ENCODE peak calls at places on chromosome 3, in eight cellular contexts. D is lung, F is RWPE2, G is HCT116, S is testis, V is ovary, H is PC-3, J is MM.1S. E is an unnamed sample. For H3K4me1, the result is how much of the 10 kb centered on the place peaks cover.

GRCh38 chr3:79002465-79003372 is 765.1 kb downstream of the ROBO1 start:
- DNase-seq in D (no peak), F (no peak), G (no peak), S (no peak), V (no peak), H (no peak), J (no peak), E (no peak)

GRCh38 chr3:10339376-10339955 is 18.6 kb upstream of the SEC13 start:
- DNase-seq in D (no peak), F (no peak), G (no peak), S (no peak), V (no peak), H (no peak), J (no peak), E (no peak)

GRCh38 chr3:16668776-16669545 is 63.7 kb upstream of the DAZL start:
- DNase-seq in D (no peak), F (no peak), G (no peak), S (no peak), V (no peak), H (no peak), J (no peak), E (peak)

GRCh38 chr3:101574388-101575156 is 592 bp downstream of the PCNP start:
- DNase-seq in D (peak), F (no peak), G (no peak), S (peak), V (peak), H (peak), J (peak), E (peak)

GRCh38 chr3:111967071-111967470 is 11.8 kb upstream of the ABHD10 start:
- DNase-seq in D (no peak), F (no peak), G (no peak), S (no peak), V (no peak), H (no peak), J (no peak), E (no peak)

GRCh38 chr3:188439080-188439479 is 285.1 kb downstream of the LPP start:
- DNase-seq in D (no peak), F (no peak), G (no peak), S (no peak), V (no peak), H (no peak), J (no peak), E (no peak)

GRCh38 chr3:63047068-63047467 is 171.9 kb upstream of the CADPS start:
- DNase-seq in D (no peak), F (no peak), G (no peak), S (no peak), V (no peak), H (no peak), J (no peak), E (no peak)

GRCh38 chr3:12444582-12445468 is 39.5 kb upstream of the TSEN2 start:
- DNase-seq in D (no peak), F (peak), G (peak), S (no peak), V (no peak), H (peak), J (no peak), E (no peak)

GRCh38 chr3:25473246-25473645 is 45.2 kb downstream of the RARB start:
- DNase-seq in D (no peak), F (no peak), G (no peak), S (no peak), V (no peak), H (no peak), J (no peak), E (peak)

GRCh38 chr3:168002786-168003368 is 92.8 kb downstream of the GOLIM4 start:
- DNase-seq in D (no peak), F (peak), G (no peak), S (no peak), V (no peak), H (peak), J (no peak), E (peak)

GRCh38 chr3:159852821-159853505 is 135.7 kb upstream of the IL12A start:
- DNase-seq in D (peak), F (peak), G (no peak), S (no peak), V (peak), H (peak), J (peak), E (peak)

GRCh38 chr3:100740207-100740606 is 30.9 kb downstream of the TFG start:
- DNase-seq in D (no peak), F (no peak), G (no peak), S (no peak), V (no peak), H (no peak), J (no peak), E (no peak)

GRCh38 chr3:173938159-173938558 is 540.6 kb downstream of the NLGN1 start:
- DNase-seq in D (no peak), F (no peak), G (no peak), S (no peak), V (no peak), H (peak), J (no peak), E (no peak)

GRCh38 chr3:5298453-5298852 is 110.9 kb downstream of the EDEM1 start:
- DNase-seq in D (no peak), F (no peak), G (no peak), S (no peak), V (no peak), H (peak), J (peak), E (no peak)

GRCh38 chr3:182451871-182452270 is 341.4 kb upstream of the ATP11B start:
- DNase-seq in D (no peak), F (no peak), G (no peak), S (no peak), V (no peak), H (no peak), J (no peak), E (no peak)

GRCh38 chr3:126679831-126680677 is 24.0 kb upstream of the CHCHD6 start:
- DNase-seq in D (no peak), F (no peak), G (no peak), S (no peak), V (no peak), H (no peak), J (no peak), E (no peak)

GRCh38 chr3:142027713-142028112 is 121.6 kb downstream of the TFDP2 start:
- DNase-seq in D (no peak), F (no peak), G (no peak), S (peak), V (no peak), H (peak), J (peak), E (peak)

GRCh38 chr3:66812126-66812525 is 186.0 kb upstream of the KBTBD8 start:
- DNase-seq in D (no peak), F (no peak), G (no peak), S (no peak), V (no peak), H (no peak), J (peak), E (peak)

GRCh38 chr3:123297627-123297899 is 95.8 kb downstream of the SEC22A start:
- DNase-seq in D (no peak), F (no peak), G (no peak), S (no peak), V (no peak), H (peak), J (no peak), E (peak)

GRCh38 chr3:82157952-82158351 is 396.5 kb upstream of the GBE1 start:
- DNase-seq in D (no peak), F (peak), G (peak), S (no peak), V (no peak), H (peak), J (no peak), E (no peak)

GRCh38 chr3:173958805-173959204 is 561.3 kb downstream of the NLGN1 start:
- DNase-seq in D (no peak), F (peak), G (no peak), S (no peak), V (no peak), H (no peak), J (no peak), E (no peak)

GRCh38 chr3:42228796-42229195 is 37.2 kb downstream of the CCK start:
- DNase-seq in D (no peak), F (no peak), G (no peak), S (no peak), V (no peak), H (peak), J (no peak), E (no peak)

GRCh38 chr3:152362086-152362485 is 93.4 kb downstream of the MBNL1 start:
- DNase-seq in D (no peak), F (no peak), G (no peak), S (no peak), V (no peak), H (no peak), J (no peak), E (no peak)

GRCh38 chr3:25043181-25043580 is 384.9 kb upstream of the RARB start:
- DNase-seq in D (no peak), F (no peak), G (no peak), S (no peak), V (no peak), H (no peak), J (no peak), E (no peak)

GRCh38 chr3:70990723-70991122 is 592.8 kb downstream of the FOXP1 start:
- DNase-seq in D (no peak), F (no peak), G (no peak), S (no peak), V (no peak), H (no peak), J (no peak), E (no peak)

GRCh38 chr3:12629560-12629959 is 34.4 kb downstream of the RAF1 start:
- DNase-seq in D (no peak), F (no peak), G (no peak), S (no peak), V (no peak), H (peak), J (no peak), E (no peak)

GRCh38 chr3:178436773-178437172 is 99.5 kb upstream of the KCNMB2 start:
- DNase-seq in D (no peak), F (no peak), G (peak), S (no peak), V (no peak), H (peak), J (peak), E (no peak)

GRCh38 chr3:47362704-47363103 is 18.1 kb upstream of the PTPN23 start:
- DNase-seq in D (no peak), F (no peak), G (no peak), S (no peak), V (no peak), H (no peak), J (no peak), E (peak)

GRCh38 chr3:160150525-160150924 is 74.7 kb upstream of the C3orf80 start:
- DNase-seq in D (no peak), F (no peak), G (no peak), S (no peak), V (no peak), H (peak), J (no peak), E (no peak)

GRCh38 chr3:112699436-112699978 is 58.6 kb upstream of the CCDC80 start:
- DNase-seq in D (no peak), F (no peak), G (peak), S (no peak), V (no peak), H (peak), J (no peak), E (peak)

GRCh38 chr3:17605032-17605431 is 137.4 kb downstream of the TBC1D5 start:
- DNase-seq in D (no peak), F (no peak), G (peak), S (no peak), V (no peak), H (peak), J (no peak), E (peak)

GRCh38 chr3:43353393-43353792 is 67.1 kb downstream of the SNRK start:
- DNase-seq in D (no peak), F (no peak), G (no peak), S (no peak), V (no peak), H (no peak), J (no peak), E (no peak)

GRCh38 chr3:150128126-150128525 is 157.4 kb upstream of the PFN2 start:
- DNase-seq in D (no peak), F (no peak), G (no peak), S (no peak), V (no peak), H (no peak), J (no peak), E (no peak)
- H3K4me3 ChIP-seq in D (no peak), F (no peak), G (no peak), S (no peak), V (no peak), H (no peak), J (no peak), E (no peak)

GRCh38 chr3:191353022-191353777 is 22.9 kb upstream of the UTS2B start:
- DNase-seq in D (no peak), F (no peak), G (no peak), S (no peak), V (no peak), H (no peak), J (no peak), E (peak)
- H3K4me1 ChIP-seq in D (under half), F (half or more), G (half or more), S (under half), V (under half), H (half or more), J (under half), E (under half)

GRCh38 chr3:50260942-50261441 is 8.0 kb upstream of the SEMA3B start:
- DNase-seq in D (no peak), F (no peak), G (no peak), S (no peak), V (peak), H (no peak), J (no peak), E (peak)

GRCh38 chr3:50259432-50260026 is 9.4 kb upstream of the SEMA3B start:
- DNase-seq in D (no peak), F (no peak), G (no peak), S (no peak), V (no peak), H (no peak), J (no peak), E (peak)

GRCh38 chr3:50262778-50263177 is 6.2 kb upstream of the SEMA3B start:
- DNase-seq in D (no peak), F (no peak), G (no peak), S (no peak), V (peak), H (no peak), J (no peak), E (no peak)

GRCh38 chr3:50260027-50260941 is 8.7 kb upstream of the SEMA3B start:
- DNase-seq in D (peak), F (no peak), G (no peak), S (peak), V (peak), H (peak), J (peak), E (peak)

GRCh38 chr3:50261505-50261904 is 7.4 kb upstream of the SEMA3B start:
- DNase-seq in D (no peak), F (no peak), G (no peak), S (no peak), V (peak), H (no peak), J (no peak), E (no peak)
- H3K27ac ChIP-seq in D (peak), F (peak), G (peak), S (peak), V (peak), H (no peak), J (no peak), E (peak)

GRCh38 chr3:30260747-30261146 is 345.7 kb upstream of the TGFBR2 start:
- DNase-seq in D (no peak), F (no peak), G (no peak), S (no peak), V (no peak), H (peak), J (no peak), E (no peak)

GRCh38 chr3:30256474-30256873 is 349.9 kb upstream of the TGFBR2 start:
- DNase-seq in D (no peak), F (no peak), G (no peak), S (no peak), V (no peak), H (no peak), J (no peak), E (no peak)

GRCh38 chr3:30263238-30263920 is 343.0 kb upstream of the TGFBR2 start:
- DNase-seq in D (no peak), F (no peak), G (no peak), S (no peak), V (no peak), H (peak), J (no peak), E (no peak)

GRCh38 chr3:30259730-30260129 is 346.7 kb upstream of the TGFBR2 start:
- DNase-seq in D (no peak), F (no peak), G (no peak), S (no peak), V (no peak), H (no peak), J (no peak), E (no peak)

GRCh38 chr3:30258426-30259392 is 347.7 kb upstream of the TGFBR2 start:
- DNase-seq in D (no peak), F (no peak), G (no peak), S (no peak), V (no peak), H (peak), J (no peak), E (no peak)
- H3K4me3 ChIP-seq in D (no peak), F (no peak), G (no peak), S (no peak), V (no peak), H (no peak), J (no peak), E (no peak)

DNA sequence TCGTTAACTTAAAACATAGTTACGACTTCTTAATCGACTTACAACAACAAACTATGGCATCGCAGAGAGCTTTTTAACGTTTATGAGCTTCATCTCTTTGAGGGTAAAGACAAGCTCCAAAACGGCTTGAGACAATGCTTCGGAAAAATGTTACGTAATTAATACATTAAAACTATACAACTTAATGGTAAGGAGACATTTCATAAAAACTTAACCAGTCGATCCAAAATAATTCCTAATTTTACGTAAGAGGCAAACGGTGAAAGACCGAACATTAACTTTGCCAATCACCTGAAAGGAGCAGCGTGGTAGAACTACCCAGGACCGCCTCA is 1.1 kb downstream of the NAA50 start:
- DNase-seq in D (no peak), F (no peak), G (no peak), S (no peak), V (no peak), H (no peak), J (no peak), E (no peak)
- H3K4me1 ChIP-seq in D (under half), F (under half), G (under half), S (under half), V (under half), H (under half), J (under half), E (under half)

GRCh38 chr3:195159819-195160175 is 111.2 kb downstream of the XXYLT1 start:
- DNase-seq in D (no peak), F (no peak), G (no peak), S (no peak), V (no peak), H (peak), J (no peak), E (peak)

GRCh38 chr3:195160257-195160898 is 110.6 kb downstream of the XXYLT1 start:
- DNase-seq in D (no peak), F (no peak), G (no peak), S (no peak), V (no peak), H (peak), J (no peak), E (peak)

GRCh38 chr3:195159117-195159818 is 111.7 kb downstream of the XXYLT1 start:
- DNase-seq in D (no peak), F (no peak), G (no peak), S (no peak), V (no peak), H (no peak), J (no peak), E (no peak)

GRCh38 chr3:195162033-195162669 is 108.8 kb downstream of the XXYLT1 start:
- DNase-seq in D (no peak), F (no peak), G (no peak), S (no peak), V (peak), H (no peak), J (peak), E (no peak)

GRCh38 chr3:195160908-195161434 is 110.0 kb downstream of the XXYLT1 start:
- DNase-seq in D (no peak), F (no peak), G (no peak), S (no peak), V (no peak), H (no peak), J (peak), E (no peak)
- H3K27ac ChIP-seq in D (no peak), F (no peak), G (no peak), S (no peak), V (no peak), H (no peak), J (peak), E (peak)

GRCh38 chr3:129658156-129658843 is 51.8 kb upstream of the PLXND1 start:
- DNase-seq in D (no peak), F (no peak), G (no peak), S (no peak), V (no peak), H (no peak), J (no peak), E (no peak)
- H3K4me3 ChIP-seq in D (no peak), F (no peak), G (no peak), S (no peak), V (no peak), H (no peak), J (no peak), E (no peak)

GRCh38 chr3:23071306-23071705 is 131.8 kb upstream of the UBE2E2 start:
- DNase-seq in D (no peak), F (no peak), G (no peak), S (no peak), V (no peak), H (no peak), J (no peak), E (peak)
- H3K4me1 ChIP-seq in D (under half), F (under half), G (under half), S (under half), V (under half), H (under half), J (under half), E (under half)

GRCh38 chr3:30496496-30496966 is 109.9 kb upstream of the TGFBR2 start:
- DNase-seq in D (no peak), F (no peak), G (no peak), S (no peak), V (no peak), H (peak), J (no peak), E (peak)
- H3K27ac ChIP-seq in D (peak), F (peak), G (no peak), S (peak), V (peak), H (no peak), J (no peak), E (peak)

GRCh38 chr3:125109541-125109925 is 53.7 kb upstream of the HEG1 start:
- DNase-seq in D (no peak), F (no peak), G (no peak), S (no peak), V (no peak), H (no peak), J (no peak), E (no peak)

GRCh38 chr3:125107861-125108567 is 52.2 kb upstream of the HEG1 start:
- DNase-seq in D (no peak), F (no peak), G (no peak), S (no peak), V (no peak), H (peak), J (no peak), E (no peak)

GRCh38 chr3:125110876-125111480 is 55.2 kb upstream of the HEG1 start:
- DNase-seq in D (no peak), F (no peak), G (no peak), S (no peak), V (no peak), H (no peak), J (no peak), E (no peak)

GRCh38 chr3:125108833-125109540 is 53.2 kb upstream of the HEG1 start:
- DNase-seq in D (no peak), F (no peak), G (no peak), S (no peak), V (no peak), H (no peak), J (no peak), E (no peak)

GRCh38 chr3:125110016-125110875 is 54.4 kb upstream of the HEG1 start:
- DNase-seq in D (no peak), F (no peak), G (peak), S (no peak), V (no peak), H (peak), J (no peak), E (peak)
- H3K4me3 ChIP-seq in D (no peak), F (no peak), G (no peak), S (no peak), V (no peak), H (no peak), J (no peak), E (no peak)